ENCODE peak calls at places on chromosomes 2 and 18, in seven cellular contexts. I, B, L, X, N, G and U are unnamed samples.

GRCh38 chr2:214328941-214329340 is 81.9 kb upstream of the VWC2L start:
- DNase-seq in N (no peak), G (no peak), I (no peak), B (no peak), X (no peak), L (no peak), U (no peak)

GRCh38 chr2:237724811-237725478 is 73.6 kb upstream of the RBM44 start:
- DNase-seq in G (no peak), B (no peak), N (no peak), L (no peak), X (no peak), I (no peak), U (no peak)

GRCh38 chr2:237235383-237236095 is 149.8 kb downstream of the COPS8 start:
- DNase-seq in I (peak), B (peak), G (no peak), X (no peak), N (peak), L (peak), U (peak)

GRCh38 chr2:38720613-38721241 is 30.4 kb downstream of the SRSF7 start:
- DNase-seq in L (peak), G (peak), X (peak), N (peak), I (no peak), B (peak), U (peak)

GRCh38 chr2:32622570-32623310 is 5.1 kb upstream of the TTC27 start:
- DNase-seq in I (no peak), B (peak), N (no peak), X (no peak), G (no peak), L (no peak), U (no peak)

GRCh38 chr2:232238108-232238507 is 140.4 kb upstream of the ALPP start:
- DNase-seq in L (peak), N (no peak), I (peak), B (no peak), X (no peak), G (no peak), U (peak)

GRCh38 chr2:225865468-225865867 is 466.0 kb downstream of the NYAP2 start:
- DNase-seq in G (peak), N (peak), X (no peak), I (peak), L (peak), B (peak), U (peak)

GRCh38 chr2:28755411-28755810 is 3.8 kb downstream of the PPP1CB start:
- DNase-seq in N (peak), X (no peak), B (peak), G (no peak), L (no peak), I (peak), U (peak)

GRCh38 chr18:36544036-36544725 is 246.7 kb downstream of the FHOD3 start:
- DNase-seq in X (no peak), L (no peak), B (no peak), G (no peak), N (peak), I (no peak), U (no peak)

GRCh38 chr2:128410035-128410757 is 91.5 kb upstream of the HS6ST1 start:
- DNase-seq in I (no peak), G (no peak), X (no peak), L (no peak), B (no peak), N (no peak), U (no peak)

GRCh38 chr2:192886636-192887035 is 691.9 kb upstream of the TMEFF2 start:
- DNase-seq in L (no peak), I (no peak), B (no peak), G (no peak), N (no peak), X (no peak), U (no peak)

GRCh38 chr2:62340981-62341624 is 145.2 kb downstream of the B3GNT2 start:
- DNase-seq in B (peak), X (no peak), G (no peak), N (no peak), I (peak), L (peak), U (no peak)

GRCh38 chr18:2905802-2906521 is 59.2 kb downstream of the EMILIN2 start:
- DNase-seq in B (peak), G (no peak), X (no peak), L (peak), I (peak), N (no peak), U (no peak)

GRCh38 chr2:70088508-70089219 is 1.4 kb downstream of the PCBP1 start:
- DNase-seq in G (no peak), I (no peak), B (no peak), N (no peak), L (no peak), X (no peak), U (peak)

GRCh38 chr2:151637284-151637781 is 96.9 kb downstream of the NEB start:
- DNase-seq in B (no peak), G (no peak), N (no peak), X (no peak), L (no peak), I (no peak), U (no peak)

GRCh38 chr2:96353032-96353561 is 17.5 kb downstream of the NCAPH start:
- DNase-seq in X (no peak), N (peak), I (no peak), L (no peak), B (peak), G (no peak), U (peak)

GRCh38 chr2:144937899-144938298 is 418.0 kb upstream of the ZEB2 start:
- DNase-seq in G (no peak), X (no peak), L (peak), I (peak), N (peak), B (peak), U (peak)

GRCh38 chr2:177393381-177393780 is 808 bp downstream of the AGPS start:
- DNase-seq in X (no peak), I (peak), B (peak), L (no peak), G (no peak), N (peak), U (peak)

GRCh38 chr2:62743506-62743905 is 38.0 kb downstream of the EHBP1 start:
- DNase-seq in X (no peak), G (no peak), B (no peak), N (no peak), I (no peak), L (no peak), U (no peak)

GRCh38 chr2:139360654-139361053 is 580.5 kb upstream of the NXPH2 start:
- DNase-seq in G (no peak), L (no peak), N (no peak), B (no peak), X (no peak), I (no peak), U (no peak)

GRCh38 chr2:131032393-131032836 is 60.8 kb downstream of the FAM168B start:
- DNase-seq in I (no peak), G (no peak), N (no peak), X (no peak), L (no peak), B (no peak), U (no peak)

GRCh38 chr2:110931648-110932047 is 189.1 kb upstream of the BCL2L11 start:
- DNase-seq in G (no peak), B (peak), L (peak), X (no peak), I (no peak), N (no peak), U (peak)

GRCh38 chr2:128660836-128661235 is 342.2 kb upstream of the HS6ST1 start:
- DNase-seq in X (no peak), B (no peak), G (no peak), L (no peak), I (no peak), N (no peak), U (no peak)

GRCh38 chr2:128178650-128179460 is 87.9 kb downstream of the UGGT1 start:
- DNase-seq in B (peak), N (peak), G (peak), X (peak), I (peak), L (peak), U (peak)

GRCh38 chr2:238225911-238226697 is 13.7 kb downstream of the HES6 start:
- DNase-seq in G (no peak), X (no peak), L (peak), B (peak), I (no peak), N (peak), U (peak)

GRCh38 chr2:48454504-48454903 is 75.5 kb upstream of the STON1 start:
- DNase-seq in L (peak), N (no peak), I (peak), G (no peak), X (no peak), B (peak), U (peak)

GRCh38 chr2:2180446-2180845 is 150.6 kb downstream of the MYT1L start:
- DNase-seq in N (no peak), X (no peak), L (no peak), I (no peak), B (no peak), G (no peak), U (no peak)

GRCh38 chr2:42046819-42047487 is 868 bp upstream of the PKDCC start:
- DNase-seq in L (peak), B (peak), N (no peak), G (no peak), X (no peak), I (peak), U (peak)

GRCh38 chr2:551621-552020 is 125.6 kb downstream of the TMEM18 start:
- DNase-seq in B (no peak), N (no peak), I (no peak), G (no peak), X (no peak), L (no peak), U (no peak)

GRCh38 chr2:196287977-196288538 is 116.7 kb upstream of the STK17B start:
- DNase-seq in N (no peak), I (no peak), L (no peak), G (no peak), X (no peak), B (no peak), U (no peak)

GRCh38 chr2:165952600-165953210 is 871 bp downstream of the TTC21B start:
- DNase-seq in B (peak), N (peak), L (peak), X (no peak), G (no peak), I (peak), U (peak)

GRCh38 chr18:67117804-67118203 is 398.7 kb downstream of the DSEL start:
- DNase-seq in B (no peak), N (peak), I (peak), G (no peak), X (no peak), L (no peak), U (peak)

GRCh38 chr18:23071285-23071684 is 64.0 kb upstream of the CABLES1 start:
- DNase-seq in N (peak), X (peak), L (peak), G (no peak), I (no peak), B (peak), U (peak)

GRCh38 chr18:28041366-28041765 is 135.6 kb downstream of the CDH2 start:
- DNase-seq in N (peak), I (peak), X (no peak), L (peak), G (no peak), B (peak), U (peak)

GRCh38 chr18:27685807-27686412 is 491.0 kb downstream of the CDH2 start:
- DNase-seq in N (peak), X (peak), B (peak), G (peak), L (peak), I (peak), U (peak)

GRCh38 chr2:120934891-120935338 is 199.2 kb downstream of the GLI2 start:
- DNase-seq in B (peak), L (peak), X (no peak), I (peak), G (peak), N (peak), U (peak)

GRCh38 chr2:136764397-136765255 is 719 bp upstream of the THSD7B start:
- DNase-seq in G (no peak), L (no peak), N (no peak), B (no peak), X (no peak), I (no peak), U (no peak)

GRCh38 chr2:136770384-136770783 is 5.0 kb downstream of the THSD7B start:
- DNase-seq in X (no peak), B (no peak), G (no peak), I (no peak), N (no peak), L (no peak), U (no peak)

GRCh38 chr2:136765256-136765735 is at the start of gene THSD7B:
- DNase-seq in I (no peak), N (no peak), G (no peak), L (no peak), X (no peak), B (peak), U (no peak)

GRCh38 chr2:136767030-136767429 is 1.7 kb downstream of the THSD7B start:
- DNase-seq in I (no peak), N (no peak), L (no peak), G (no peak), B (no peak), X (no peak), U (no peak)

DNA sequence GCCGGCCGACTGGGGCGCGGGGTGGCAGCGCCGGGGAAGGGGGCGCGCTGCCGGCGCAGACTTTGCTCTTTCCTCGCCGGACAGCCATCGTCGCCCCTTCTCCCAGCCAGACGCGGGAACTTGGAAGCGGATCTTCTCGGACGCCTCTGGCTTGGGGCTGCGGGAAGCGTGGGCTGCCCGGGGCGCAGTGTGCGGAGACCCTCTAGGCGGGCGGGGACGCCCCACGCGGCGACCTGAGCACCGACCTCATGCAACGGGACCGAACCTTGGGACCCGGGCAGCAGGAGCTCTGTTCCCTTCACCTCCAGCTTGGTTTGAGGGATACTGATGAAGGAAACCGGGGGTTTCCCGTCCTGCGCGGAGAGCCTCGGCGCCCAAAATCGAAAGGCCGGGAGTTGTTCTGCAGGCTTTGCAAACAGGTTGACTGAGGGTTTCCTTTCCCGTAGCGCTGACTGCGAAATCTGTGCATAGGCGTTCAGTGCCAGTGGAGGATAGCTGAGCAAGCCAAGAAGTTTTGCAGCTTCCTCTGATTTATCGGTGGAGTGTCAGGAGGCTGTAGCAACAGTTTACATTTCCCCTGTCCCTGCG is 485 bp downstream of the THSD7B start:
- DNase-seq in B (peak), N (no peak), G (no peak), I (no peak), X (no peak), L (peak), U (no peak)
- H3K4me3 ChIP-seq in B (peak), N (no peak), G (no peak), I (peak), X (no peak), L (no peak), U (no peak)

GRCh38 chr2:53769318-53769945 is 1.8 kb downstream of the CHAC2 start:
- DNase-seq in B (no peak), G (no peak), X (no peak), I (no peak), L (no peak), N (no peak), U (no peak)
- H3K4me3 ChIP-seq in B (no peak), G (no peak), X (peak), I (no peak), L (no peak), N (no peak), U (no peak)

DNA sequence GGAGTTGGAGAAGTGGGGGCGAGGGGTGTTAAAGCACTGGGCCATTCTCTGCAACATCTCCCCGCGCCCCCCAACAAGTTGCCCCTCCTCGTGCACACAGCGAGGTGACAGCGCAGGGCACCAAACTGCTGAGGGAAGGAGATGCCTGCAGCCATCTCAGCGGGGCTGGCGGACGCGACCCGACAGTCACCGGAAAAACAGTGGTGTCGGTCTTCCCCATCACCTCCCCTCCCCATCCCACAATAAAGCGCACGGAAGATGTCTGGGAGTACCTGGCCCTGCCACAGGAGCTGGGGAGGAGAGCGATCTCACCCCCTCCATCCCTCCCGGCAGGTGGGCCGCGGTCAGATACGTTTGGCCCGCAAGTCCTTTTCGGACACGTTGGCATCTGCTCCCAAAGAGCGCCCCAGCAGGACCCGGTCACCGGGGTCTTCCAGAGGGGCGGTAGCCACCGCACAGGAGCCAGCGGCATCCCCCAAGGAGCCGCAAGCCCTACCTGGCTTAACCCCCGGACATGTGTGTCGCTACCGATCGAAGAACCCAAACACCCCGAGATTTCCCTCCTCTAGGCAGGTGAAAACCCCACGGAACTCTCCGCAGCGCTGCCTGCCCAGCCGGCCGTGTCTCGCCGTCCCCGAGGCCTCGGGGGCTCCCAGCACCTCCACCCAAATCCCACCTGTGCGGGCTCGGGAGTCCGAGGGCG is 798 bp downstream of the ATP8B1 start:
- DNase-seq in G (no peak), I (no peak), X (no peak), B (no peak), N (no peak), L (no peak), U (no peak)
- H3K4me3 ChIP-seq in G (peak), I (peak), X (peak), B (peak), N (peak), L (peak), U (peak)

GRCh38 chr2:218963597-218963996 is 4.1 kb downstream of the CDK5R2 start:
- DNase-seq in L (peak), G (no peak), B (no peak), X (no peak), N (no peak), I (no peak), U (no peak)
- H3K4me3 ChIP-seq in L (peak), G (peak), B (no peak), X (no peak), N (no peak), I (no peak), U (no peak)

DNA sequence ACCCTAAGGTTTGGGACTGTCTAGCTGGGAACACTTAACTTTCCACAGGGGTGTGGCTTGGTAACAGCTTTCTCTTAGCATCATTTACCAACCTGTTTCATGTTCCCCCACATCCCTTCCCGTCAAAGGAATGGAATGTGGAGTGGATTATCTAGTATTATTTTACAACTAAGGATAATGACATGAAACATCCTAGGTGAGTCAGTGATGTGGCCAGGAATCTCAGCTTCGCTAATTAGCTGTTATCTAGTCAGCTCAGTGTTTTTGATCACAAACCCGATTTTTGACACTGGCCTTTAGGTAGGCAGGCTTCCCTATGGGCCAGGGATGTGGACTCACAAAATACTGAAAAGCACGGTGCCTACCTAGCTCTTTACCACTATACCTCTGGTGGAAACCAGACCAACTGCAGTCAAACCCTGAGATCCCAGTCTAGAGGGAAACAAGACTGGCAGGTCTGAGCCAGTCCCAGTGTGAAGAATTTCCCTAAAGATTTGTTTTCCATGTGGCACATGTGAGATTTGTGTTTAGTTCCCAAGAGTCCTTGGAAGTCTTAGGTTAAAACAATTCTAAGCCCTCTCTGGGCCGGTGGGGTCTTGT is 2.8 kb upstream of the NRP2 start:
- DNase-seq in G (no peak), I (no peak), X (no peak), B (no peak), N (no peak), L (no peak), U (no peak)
- H3K4me3 ChIP-seq in G (no peak), I (no peak), X (no peak), B (no peak), N (no peak), L (no peak), U (no peak)

DNA sequence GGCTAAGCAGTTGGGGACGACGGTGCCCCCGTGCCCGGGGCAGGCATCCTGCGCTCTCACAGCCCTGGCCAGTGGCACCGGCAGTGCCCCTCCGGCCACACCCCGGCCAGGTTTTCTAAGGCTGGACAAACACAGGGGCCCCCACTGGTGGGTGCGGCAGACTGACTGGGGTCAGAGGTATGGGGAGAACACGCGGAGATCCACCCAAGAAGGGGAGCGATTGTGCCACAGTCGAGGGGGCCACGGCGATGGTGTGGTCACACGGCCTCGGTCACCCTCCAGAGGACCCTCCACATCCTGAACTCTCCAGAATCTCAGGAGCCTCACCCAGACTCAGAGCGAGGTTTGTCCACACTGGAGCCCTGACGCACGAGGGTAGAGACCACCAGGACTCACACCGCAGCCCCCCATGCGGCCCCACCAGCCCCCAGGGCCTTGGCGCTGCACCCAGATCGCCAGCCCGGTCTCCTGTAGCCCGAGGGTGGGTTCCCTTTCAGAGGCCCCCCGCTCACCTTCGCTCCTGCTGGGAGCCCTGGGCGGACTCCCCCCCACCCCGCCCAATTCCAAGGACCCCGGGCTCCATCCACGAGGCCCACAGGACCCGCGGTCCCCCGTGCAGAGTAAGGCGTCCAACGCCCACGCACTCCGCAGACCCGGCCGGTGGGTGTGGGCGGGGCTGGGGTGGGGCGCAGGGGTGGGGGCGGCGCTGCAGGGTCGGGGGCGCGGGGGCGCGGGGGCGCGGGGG is 15.2 kb downstream of the PDCD1 start:
- DNase-seq in N (no peak), G (no peak), L (no peak), X (no peak), B (no peak), I (no peak), U (no peak)
- H3K4me3 ChIP-seq in N (no peak), G (no peak), L (no peak), X (no peak), B (no peak), I (no peak), U (no peak)

GRCh38 chr2:8692783-8693768 is 11.2 kb downstream of the ID2 start:
- DNase-seq in X (no peak), G (no peak), L (no peak), I (no peak), N (no peak), B (no peak), U (no peak)
- H3K4me3 ChIP-seq in X (no peak), G (peak), L (peak), I (peak), N (peak), B (no peak), U (peak)

GRCh38 chr2:55134316-55134706 is 84.1 kb upstream of the RTN4 start:
- DNase-seq in B (no peak), I (no peak), L (no peak), N (no peak), G (no peak), X (no peak), U (no peak)
- H3K4me3 ChIP-seq in B (peak), I (peak), L (no peak), N (no peak), G (no peak), X (no peak), U (no peak)

GRCh38 chr2:194559964-194560363 is 1097.1 kb upstream of the SLC39A10 start:
- DNase-seq in G (no peak), B (no peak), L (no peak), X (no peak), I (no peak), N (no peak), U (no peak)
- H3K4me3 ChIP-seq in G (no peak), B (no peak), L (no peak), X (no peak), I (no peak), N (no peak), U (no peak)